ENCODE peak calls at places on chromosomes 11 and 22, in six cellular contexts. H is epithelial cell of esophagus, M is esophagus squamous epithelium, P is fibroblast of the aortic adventitia, Z is fibroblast of lung, G is transverse colon. X is an unnamed sample.

GRCh38 chr11:324131-324530 is 3.5 kb upstream of the IFITM3 start:
- DNase-seq in H (no peak), M (no peak), P (no peak), Z (no peak), G (no peak), X (no peak)

GRCh38 chr11:45158210-45158644 is 11.8 kb downstream of the PRDM11 start:
- DNase-seq in H (peak), M (no peak), P (no peak), Z (peak), G (peak), X (no peak)

GRCh38 chr11:63999349-64000025 is 13.2 kb downstream of the OTUB1 start:
- DNase-seq in H (peak), M (no peak), P (peak), Z (peak), G (peak), X (peak)

GRCh38 chr11:15830730-15831443 is 525.5 kb downstream of the SOX6 start:
- DNase-seq in H (no peak), M (no peak), P (no peak), Z (no peak), G (no peak), X (no peak)

GRCh38 chr11:117551761-117552343 is 224.2 kb downstream of the CEP164 start:
- DNase-seq in H (no peak), M (no peak), P (no peak), Z (no peak), G (no peak), X (no peak)

GRCh38 chr22:46937939-46938338 is 175.5 kb downstream of the TBC1D22A start:
- DNase-seq in H (no peak), M (no peak), P (no peak), Z (no peak), G (no peak), X (no peak)

GRCh38 chr11:26134481-26135355 is 197.2 kb upstream of the ANO3 start:
- DNase-seq in H (peak), M (no peak), P (peak), Z (peak), G (no peak), X (peak)

GRCh38 chr11:62842171-62842717 is 2.9 kb upstream of the WDR74 start:
- DNase-seq in H (no peak), M (no peak), P (no peak), Z (peak), G (peak), X (peak)

GRCh38 chr22:39384750-39385480 is 14.7 kb upstream of the TAB1 start:
- DNase-seq in H (peak), M (no peak), P (no peak), Z (peak), G (no peak), X (peak)

GRCh38 chr11:61532136-61533038 is 23.8 kb downstream of the LRRC10B start:
- DNase-seq in H (peak), M (no peak), P (peak), Z (no peak), G (peak), X (peak)

GRCh38 chr11:76152741-76153608 is 53.3 kb downstream of the WNT11 start:
- DNase-seq in H (no peak), M (no peak), P (no peak), Z (no peak), G (peak), X (no peak)

GRCh38 chr11:130782361-130783221 is 133.7 kb downstream of the SNX19 start:
- DNase-seq in H (no peak), M (no peak), P (peak), Z (peak), G (no peak), X (no peak)

GRCh38 chr11:64745219-64745522 is 1.2 kb upstream of the RASGRP2 start:
- DNase-seq in H (no peak), M (peak), P (no peak), Z (no peak), G (peak), X (no peak)

GRCh38 chr11:44727373-44728084 is 767 bp downstream of the TSPAN18 start:
- DNase-seq in H (peak), M (no peak), P (peak), Z (peak), G (peak), X (peak)

GRCh38 chr22:47116426-47117341 is 354.2 kb downstream of the TBC1D22A start:
- DNase-seq in H (no peak), M (no peak), P (no peak), Z (no peak), G (no peak), X (peak)

GRCh38 chr11:75189075-75189474 is 38.2 kb downstream of the SLCO2B1 start:
- DNase-seq in H (no peak), M (no peak), P (no peak), Z (no peak), G (no peak), X (no peak)

GRCh38 chr11:61518032-61518795 is 9.7 kb downstream of the LRRC10B start:
- DNase-seq in H (no peak), M (no peak), P (no peak), Z (no peak), G (no peak), X (no peak)

GRCh38 chr11:114610984-114611944 is 15.7 kb upstream of the NXPE4 start:
- DNase-seq in H (peak), M (no peak), P (peak), Z (peak), G (no peak), X (no peak)

GRCh38 chr11:100955318-100955717 is 174.3 kb downstream of the PGR start:
- DNase-seq in H (no peak), M (no peak), P (no peak), Z (no peak), G (no peak), X (no peak)

GRCh38 chr11:34214961-34215805 is 109.8 kb downstream of the NAT10 start:
- DNase-seq in H (peak), M (no peak), P (peak), Z (peak), G (no peak), X (no peak)

GRCh38 chr11:39810358-39810757 is 1649.1 kb downstream of the LRRC4C start:
- DNase-seq in H (no peak), M (no peak), P (no peak), Z (no peak), G (no peak), X (peak)

DNA sequence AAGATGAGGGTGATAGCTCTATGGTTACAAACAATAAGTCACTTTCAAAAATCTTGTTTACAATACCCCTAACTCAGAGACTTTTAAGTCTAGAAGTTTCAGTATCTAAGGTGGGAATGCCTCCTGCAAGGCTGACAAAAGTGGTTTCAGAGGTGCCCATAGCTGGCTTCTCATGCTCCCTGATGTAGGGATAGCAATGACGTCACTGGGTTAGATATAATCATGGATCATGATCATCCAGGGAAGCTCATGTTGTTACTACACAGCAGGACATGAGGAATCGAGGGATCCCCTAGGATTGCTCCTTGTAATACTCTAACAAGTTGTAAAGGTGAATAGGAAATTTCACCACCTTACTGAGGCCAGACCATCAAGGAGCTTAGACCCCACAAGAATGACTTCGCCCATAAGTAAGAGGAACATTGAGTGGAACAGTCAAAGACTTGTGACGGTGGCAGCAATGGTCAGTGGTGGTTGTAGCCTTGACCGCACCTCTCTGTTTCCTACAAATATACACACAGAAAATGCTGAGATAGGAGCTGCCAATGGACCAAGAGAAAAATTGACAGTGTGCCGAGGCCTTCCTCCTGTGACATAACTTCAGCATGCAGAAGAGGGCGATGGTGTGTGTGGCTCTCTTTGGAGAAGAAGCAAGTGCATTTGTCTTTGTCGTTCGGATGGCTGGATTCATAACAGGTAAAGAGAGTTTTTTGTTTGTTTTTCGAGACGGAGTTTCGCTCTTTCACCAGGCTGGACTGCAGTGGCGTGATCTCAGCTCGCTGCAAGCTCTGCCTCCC is 15.6 kb downstream of the APOL4 start:
- DNase-seq in H (no peak), M (no peak), P (no peak), Z (no peak), G (no peak), X (no peak)
- TF ChIP-seq CTCF in H (peak), M (no peak), P (no peak), Z (no peak), G (no peak), X (peak)

DNA sequence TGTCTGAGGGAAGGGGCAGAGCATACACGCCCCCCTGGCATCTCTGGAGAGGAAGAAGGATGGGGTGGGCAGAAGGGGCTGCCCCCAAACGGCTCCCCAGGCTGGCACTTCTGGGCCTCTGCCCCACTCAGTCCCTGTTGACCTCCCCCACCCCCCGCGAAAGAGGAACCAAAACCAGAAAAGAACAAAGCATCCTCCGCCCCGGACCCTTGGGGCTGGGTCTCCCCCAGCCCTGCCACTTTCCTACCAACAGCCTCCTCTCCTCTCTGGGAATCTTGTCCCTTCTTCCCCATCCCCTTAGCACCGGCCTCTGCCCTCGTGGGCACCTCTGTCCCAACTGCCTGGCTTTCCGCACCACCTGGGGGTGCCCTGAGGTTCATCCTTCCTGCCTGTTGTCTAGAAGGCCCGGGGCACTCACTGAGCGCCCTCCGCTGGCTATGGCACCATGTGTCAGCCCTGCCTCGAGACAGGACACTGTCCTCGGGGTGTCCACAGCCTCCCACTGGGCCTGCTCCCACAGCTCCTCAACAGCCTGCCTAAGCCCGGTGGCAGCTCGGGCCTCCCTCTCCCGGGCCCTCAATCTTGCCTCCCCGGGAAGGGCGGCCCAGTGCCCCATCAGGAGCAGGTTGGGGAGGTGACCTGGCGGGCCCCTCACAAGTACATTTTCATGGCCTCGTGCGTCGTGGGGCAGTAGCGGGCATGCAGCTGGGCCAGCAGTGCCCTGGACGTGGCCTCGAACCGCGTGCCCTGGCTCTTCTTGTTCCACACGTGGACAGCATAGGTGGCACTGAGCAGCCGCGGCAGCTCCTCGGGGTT is 28.2 kb downstream of the A4GALT start:
- DNase-seq in H (no peak), M (no peak), P (no peak), Z (no peak), G (no peak), X (no peak)
- TF ChIP-seq CTCF in H (no peak), M (no peak), P (no peak), Z (no peak), G (no peak), X (peak)

GRCh38 chr11:24779791-24780190 is 282.9 kb downstream of the LUZP2 start:
- DNase-seq in H (peak), M (no peak), P (no peak), Z (peak), G (no peak), X (no peak)
- TF ChIP-seq CTCF in H (peak), M (no peak), P (no peak), Z (no peak), G (no peak), X (peak)

DNA sequence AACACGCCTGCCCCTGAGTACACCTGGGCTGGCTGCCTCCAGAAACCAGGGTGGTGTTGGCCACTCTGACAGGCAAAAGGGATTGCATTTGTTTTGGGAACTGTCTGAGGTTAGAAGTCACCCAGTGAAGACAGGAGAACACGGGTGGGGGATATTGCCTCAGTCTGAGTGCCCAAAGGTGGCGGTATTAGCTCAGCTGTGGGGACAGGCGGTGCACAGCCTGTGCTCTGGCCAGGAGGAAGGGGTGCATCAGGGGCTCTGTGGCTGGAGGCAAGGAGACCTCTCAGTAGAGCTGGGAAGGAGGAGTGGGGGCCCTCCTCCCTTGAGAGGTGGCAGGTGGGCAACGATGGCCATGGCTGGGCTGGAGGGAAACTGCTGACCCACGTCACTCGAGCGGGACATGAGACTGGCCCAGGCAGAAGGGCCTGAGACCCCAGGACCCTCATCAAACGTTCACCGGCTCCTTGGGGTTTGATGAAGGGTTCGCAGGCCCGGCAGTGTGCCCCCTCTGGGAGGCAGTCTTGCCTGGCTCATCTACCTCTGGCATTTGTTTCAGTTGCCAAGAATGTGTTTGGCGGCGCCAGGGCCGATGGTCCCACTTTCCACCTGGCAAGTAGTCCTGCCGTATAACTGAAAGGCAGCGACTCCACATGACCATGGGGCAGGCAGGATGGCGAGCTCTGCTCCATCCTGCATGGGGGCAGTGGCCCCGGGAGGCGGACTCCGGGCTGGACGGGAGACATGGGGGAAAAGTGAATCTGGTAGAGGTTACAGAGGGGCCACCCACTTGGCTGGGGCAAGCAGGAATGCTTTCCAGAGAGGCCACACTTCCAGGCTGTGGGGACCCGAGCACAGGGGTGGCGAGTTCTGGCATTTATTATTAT is 52.8 kb upstream of the SMIM38 start:
- DNase-seq in H (no peak), M (no peak), P (no peak), Z (no peak), G (no peak), X (no peak)
- TF ChIP-seq CTCF in H (no peak), M (no peak), P (peak), Z (peak), G (no peak), X (peak)

X was measured in H9.